ENCODE peak calls at places on chromosome X, in five cellular contexts. One of them, this sample, is unnamed.

GRCh38 chrX:143934542-143934941 is 50.7 kb downstream of the UBE2NL start:
- DNase-seq in fibroblast of mammary gland: no peak
- DNase-seq in kidney glomerular epithelial cell: no peak
- DNase-seq in left cardiac atrium: no peak
- DNase-seq in endothelial cell of umbilical vein: no peak
- DNase-seq in this sample: no peak

GRCh38 chrX:9940397-9940796 is 26.8 kb upstream of the CLDN34 start:
- DNase-seq in endothelial cell of umbilical vein: peak; percentile 78
- DNase-seq in fibroblast of mammary gland: peak; percentile 34
- DNase-seq in kidney glomerular epithelial cell: peak; percentile 0
- DNase-seq in left cardiac atrium: no peak
- DNase-seq in this sample: no peak

GRCh38 chrX:102840871-102841705 is 96.0 kb upstream of the RAB40AL start:
- DNase-seq in fibroblast of mammary gland: peak; percentile 51
- DNase-seq in kidney glomerular epithelial cell: peak; percentile 6
- DNase-seq in endothelial cell of umbilical vein: peak; percentile 66
- DNase-seq in left cardiac atrium: no peak
- DNase-seq in this sample: no peak

GRCh38 chrX:132961511-132961910 is 3.1 kb upstream of the HS6ST2 start:
- DNase-seq in left cardiac atrium: no peak
- DNase-seq in endothelial cell of umbilical vein: no peak
- DNase-seq in kidney glomerular epithelial cell: no peak
- DNase-seq in fibroblast of mammary gland: no peak
- DNase-seq in this sample: no peak

GRCh38 chrX:13646154-13646549 is 6.8 kb upstream of the TCEANC start:
- DNase-seq in fibroblast of mammary gland: peak; percentile 69
- DNase-seq in left cardiac atrium: peak; percentile 66
- DNase-seq in endothelial cell of umbilical vein: peak; percentile 42
- DNase-seq in kidney glomerular epithelial cell: peak; percentile 42
- DNase-seq in this sample: no peak

GRCh38 chrX:10579753-10580060 is 40.7 kb downstream of the MID1 start:
- DNase-seq in kidney glomerular epithelial cell: peak; percentile 39
- DNase-seq in fibroblast of mammary gland: peak; percentile 66
- DNase-seq in endothelial cell of umbilical vein: peak; percentile 84
- DNase-seq in left cardiac atrium: no peak
- DNase-seq in this sample: no peak

GRCh38 chrX:153773218-153773611 is 7.6 kb upstream of the SRPK3 start:
- DNase-seq in endothelial cell of umbilical vein: no peak
- DNase-seq in left cardiac atrium: peak; percentile 12
- DNase-seq in kidney glomerular epithelial cell: no peak
- DNase-seq in fibroblast of mammary gland: no peak
- DNase-seq in this sample: no peak

GRCh38 chrX:70025464-70025863 is 24.3 kb downstream of the AWAT2 start:
- DNase-seq in kidney glomerular epithelial cell: no peak
- DNase-seq in fibroblast of mammary gland: peak; percentile 27
- DNase-seq in endothelial cell of umbilical vein: peak; percentile 74
- DNase-seq in left cardiac atrium: no peak
- DNase-seq in this sample: no peak

GRCh38 chrX:129359269-129359668 is 164.0 kb downstream of the SMARCA1 start:
- DNase-seq in left cardiac atrium: no peak
- DNase-seq in fibroblast of mammary gland: peak; percentile 26
- DNase-seq in endothelial cell of umbilical vein: peak; percentile 2
- DNase-seq in kidney glomerular epithelial cell: no peak
- DNase-seq in this sample: no peak

GRCh38 chrX:64093761-64094160 is 111.7 kb downstream of the AMER1 start:
- DNase-seq in fibroblast of mammary gland: peak; percentile 3
- DNase-seq in left cardiac atrium: no peak
- DNase-seq in kidney glomerular epithelial cell: no peak
- DNase-seq in endothelial cell of umbilical vein: peak; percentile 1
- DNase-seq in this sample: no peak

GRCh38 chrX:70613295-70613694 is 168.7 kb downstream of the DLG3 start:
- DNase-seq in endothelial cell of umbilical vein: no peak
- DNase-seq in left cardiac atrium: no peak
- DNase-seq in fibroblast of mammary gland: peak; percentile 22
- DNase-seq in kidney glomerular epithelial cell: no peak
- DNase-seq in this sample: no peak

GRCh38 chrX:148498067-148498466 is 2.4 kb upstream of the AFF2 start:
- DNase-seq in fibroblast of mammary gland: no peak
- DNase-seq in kidney glomerular epithelial cell: no peak
- DNase-seq in left cardiac atrium: no peak
- DNase-seq in endothelial cell of umbilical vein: no peak
- DNase-seq in this sample: no peak

GRCh38 chrX:21166302-21166982 is 207.8 kb upstream of the CNKSR2 start:
- DNase-seq in left cardiac atrium: no peak
- DNase-seq in kidney glomerular epithelial cell: peak; percentile 33
- DNase-seq in endothelial cell of umbilical vein: no peak
- DNase-seq in fibroblast of mammary gland: peak; percentile 9
- DNase-seq in this sample: no peak

GRCh38 chrX:153766098-153766817 is 2.2 kb downstream of the PLXNB3 start:
- DNase-seq in kidney glomerular epithelial cell: no peak
- DNase-seq in fibroblast of mammary gland: peak; percentile 66
- DNase-seq in endothelial cell of umbilical vein: peak; percentile 58
- DNase-seq in left cardiac atrium: no peak
- DNase-seq in this sample: no peak

GRCh38 chrX:78314561-78314960 is 12.8 kb downstream of the CYSLTR1 start:
- DNase-seq in left cardiac atrium: no peak
- DNase-seq in endothelial cell of umbilical vein: no peak
- DNase-seq in fibroblast of mammary gland: no peak
- DNase-seq in kidney glomerular epithelial cell: no peak
- DNase-seq in this sample: no peak

GRCh38 chrX:26352891-26353430 is 137.0 kb downstream of the MAGEB5 start:
- DNase-seq in endothelial cell of umbilical vein: no peak
- DNase-seq in fibroblast of mammary gland: no peak
- DNase-seq in left cardiac atrium: no peak
- DNase-seq in kidney glomerular epithelial cell: no peak
- DNase-seq in this sample: no peak

GRCh38 chrX:143095841-143096240 is 70.1 kb downstream of the SPANXN4 start:
- DNase-seq in fibroblast of mammary gland: no peak
- DNase-seq in left cardiac atrium: no peak
- DNase-seq in endothelial cell of umbilical vein: no peak
- DNase-seq in kidney glomerular epithelial cell: no peak
- DNase-seq in this sample: no peak

GRCh38 chrX:40646489-40647306 is 663 bp downstream of the CXorf38 start:
- DNase-seq in kidney glomerular epithelial cell: no peak
- DNase-seq in fibroblast of mammary gland: peak; percentile 43
- DNase-seq in left cardiac atrium: peak; percentile 40
- DNase-seq in endothelial cell of umbilical vein: peak; percentile 24
- DNase-seq in this sample: no peak

GRCh38 chrX:133215747-133216146 is 2.4 kb downstream of the TFDP3 start:
- DNase-seq in endothelial cell of umbilical vein: no peak
- DNase-seq in kidney glomerular epithelial cell: peak; percentile 0
- DNase-seq in left cardiac atrium: no peak
- DNase-seq in fibroblast of mammary gland: peak; percentile 31
- DNase-seq in this sample: no peak

GRCh38 chrX:78945186-78945912 is at the start of gene P2RY10:
- DNase-seq in left cardiac atrium: no peak
- DNase-seq in fibroblast of mammary gland: no peak
- DNase-seq in endothelial cell of umbilical vein: no peak
- DNase-seq in kidney glomerular epithelial cell: no peak
- DNase-seq in this sample: no peak

GRCh38 chrX:9677098-9677739 is 88.4 kb downstream of the GPR143 start:
- DNase-seq in kidney glomerular epithelial cell: no peak
- DNase-seq in endothelial cell of umbilical vein: peak; percentile 87
- DNase-seq in left cardiac atrium: no peak
- DNase-seq in fibroblast of mammary gland: peak; percentile 71
- DNase-seq in this sample: no peak

GRCh38 chrX:7158468-7158990 is 10.6 kb upstream of the PUDP start:
- DNase-seq in fibroblast of mammary gland: no peak
- DNase-seq in kidney glomerular epithelial cell: no peak
- DNase-seq in left cardiac atrium: no peak
- DNase-seq in endothelial cell of umbilical vein: no peak
- DNase-seq in this sample: no peak

GRCh38 chrX:118497180-118497814 is 1.7 kb downstream of the DOCK11 start:
- DNase-seq in left cardiac atrium: no peak
- DNase-seq in endothelial cell of umbilical vein: no peak
- DNase-seq in kidney glomerular epithelial cell: peak; percentile 2
- DNase-seq in fibroblast of mammary gland: no peak
- DNase-seq in this sample: no peak